ENCODE peak calls at places on chromosomes 2 and 18, in four cellular contexts. One of them, this sample, is unnamed.

GRCh38 chr2:42110287-42110973 is 58.7 kb upstream of the EML4 start:
- DNase-seq in T follicular helper cell: no peak
- DNase-seq in HTR-8/SVneo: no peak
- DNase-seq in NCI-H1092 treated with DMSO at 0.1 percent for 48 hours: no peak
- DNase-seq in this sample: no peak

GRCh38 chr2:232162191-232162590 is 200.7 kb downstream of the DIS3L2 start:
- DNase-seq in T follicular helper cell: no peak
- DNase-seq in HTR-8/SVneo: no peak
- DNase-seq in NCI-H1092 treated with DMSO at 0.1 percent for 48 hours: no peak
- DNase-seq in this sample: no peak

GRCh38 chr2:218959761-218960195 is 312 bp downstream of the CDK5R2 start:
- DNase-seq in T follicular helper cell: no peak
- DNase-seq in HTR-8/SVneo: no peak
- DNase-seq in NCI-H1092 treated with DMSO at 0.1 percent for 48 hours: peak; percentile 41
- DNase-seq in this sample: no peak

GRCh38 chr2:64177315-64177714 is 33.1 kb upstream of the PELI1 start:
- DNase-seq in T follicular helper cell: no peak
- DNase-seq in HTR-8/SVneo: no peak
- DNase-seq in NCI-H1092 treated with DMSO at 0.1 percent for 48 hours: no peak
- DNase-seq in this sample: no peak

GRCh38 chr2:28639092-28639691 is 112.4 kb upstream of the PPP1CB start:
- DNase-seq in T follicular helper cell: no peak
- DNase-seq in HTR-8/SVneo: no peak
- DNase-seq in NCI-H1092 treated with DMSO at 0.1 percent for 48 hours: no peak
- DNase-seq in this sample: no peak

GRCh38 chr2:179939282-179939681 is 67.8 kb downstream of the CWC22 start:
- DNase-seq in T follicular helper cell: no peak
- DNase-seq in HTR-8/SVneo: no peak
- DNase-seq in NCI-H1092 treated with DMSO at 0.1 percent for 48 hours: peak; percentile 0
- DNase-seq in this sample: no peak

GRCh38 chr18:76756491-76757288 is 65.7 kb upstream of the ZNF236 start:
- DNase-seq in T follicular helper cell: no peak
- DNase-seq in HTR-8/SVneo: no peak
- DNase-seq in NCI-H1092 treated with DMSO at 0.1 percent for 48 hours: no peak
- DNase-seq in this sample: no peak

GRCh38 chr2:14451312-14451711 is 181.2 kb upstream of the LRATD1 start:
- DNase-seq in T follicular helper cell: no peak
- DNase-seq in HTR-8/SVneo: no peak
- DNase-seq in NCI-H1092 treated with DMSO at 0.1 percent for 48 hours: peak; percentile 0
- DNase-seq in this sample: no peak

GRCh38 chr2:57490746-57491145 is 555.9 kb upstream of the VRK2 start:
- DNase-seq in T follicular helper cell: no peak
- DNase-seq in HTR-8/SVneo: no peak
- DNase-seq in NCI-H1092 treated with DMSO at 0.1 percent for 48 hours: no peak
- DNase-seq in this sample: no peak

GRCh38 chr2:5834491-5834890 is 142.3 kb downstream of the SOX11 start:
- DNase-seq in T follicular helper cell: no peak
- DNase-seq in HTR-8/SVneo: no peak
- DNase-seq in NCI-H1092 treated with DMSO at 0.1 percent for 48 hours: no peak
- DNase-seq in this sample: no peak

GRCh38 chr2:26144953-26145680 is 27.8 kb upstream of the GAREM2 start:
- DNase-seq in T follicular helper cell: peak; percentile 37
- DNase-seq in HTR-8/SVneo: peak; percentile 74
- DNase-seq in NCI-H1092 treated with DMSO at 0.1 percent for 48 hours: peak; percentile 33
- DNase-seq in this sample: peak; percentile 24

GRCh38 chr2:239157766-239158165 is 243.1 kb downstream of the HDAC4 start:
- DNase-seq in T follicular helper cell: no peak
- DNase-seq in HTR-8/SVneo: no peak
- DNase-seq in NCI-H1092 treated with DMSO at 0.1 percent for 48 hours: no peak
- DNase-seq in this sample: no peak

GRCh38 chr2:202429164-202429980 is 53.2 kb downstream of the BMPR2 start:
- DNase-seq in T follicular helper cell: no peak
- DNase-seq in HTR-8/SVneo: peak; percentile 36
- DNase-seq in NCI-H1092 treated with DMSO at 0.1 percent for 48 hours: no peak
- DNase-seq in this sample: no peak

GRCh38 chr2:191363267-191363666 is 118.1 kb downstream of the MYO1B start:
- DNase-seq in T follicular helper cell: no peak
- DNase-seq in HTR-8/SVneo: no peak
- DNase-seq in NCI-H1092 treated with DMSO at 0.1 percent for 48 hours: no peak
- DNase-seq in this sample: no peak

GRCh38 chr2:33081691-33082090 is 134.9 kb downstream of the LTBP1 start:
- DNase-seq in T follicular helper cell: no peak
- DNase-seq in HTR-8/SVneo: no peak
- DNase-seq in NCI-H1092 treated with DMSO at 0.1 percent for 48 hours: no peak
- DNase-seq in this sample: no peak

GRCh38 chr2:38416296-38417036 is 39.4 kb upstream of the ATL2 start:
- DNase-seq in T follicular helper cell: no peak
- DNase-seq in HTR-8/SVneo: no peak
- DNase-seq in NCI-H1092 treated with DMSO at 0.1 percent for 48 hours: no peak
- DNase-seq in this sample: no peak

GRCh38 chr2:127225186-127225960 is 5.3 kb upstream of the CYP27C1 start:
- DNase-seq in T follicular helper cell: no peak
- DNase-seq in HTR-8/SVneo: no peak
- DNase-seq in NCI-H1092 treated with DMSO at 0.1 percent for 48 hours: no peak
- DNase-seq in this sample: no peak

GRCh38 chr2:20061940-20062339 is 10.5 kb upstream of the LAPTM4A start:
- DNase-seq in T follicular helper cell: no peak
- DNase-seq in HTR-8/SVneo: no peak
- DNase-seq in NCI-H1092 treated with DMSO at 0.1 percent for 48 hours: no peak
- DNase-seq in this sample: no peak

GRCh38 chr2:99543247-99543646 is 53.4 kb upstream of the REV1 start:
- DNase-seq in T follicular helper cell: no peak
- DNase-seq in HTR-8/SVneo: no peak
- DNase-seq in NCI-H1092 treated with DMSO at 0.1 percent for 48 hours: no peak
- DNase-seq in this sample: no peak

GRCh38 chr2:98134138-98134537 is 47.2 kb downstream of the VWA3B start:
- DNase-seq in T follicular helper cell: no peak
- DNase-seq in HTR-8/SVneo: no peak
- DNase-seq in NCI-H1092 treated with DMSO at 0.1 percent for 48 hours: no peak
- DNase-seq in this sample: peak; percentile 26

GRCh38 chr18:13147146-13147545 is 71.4 kb upstream of the LDLRAD4 start:
- DNase-seq in T follicular helper cell: no peak
- DNase-seq in HTR-8/SVneo: no peak
- DNase-seq in NCI-H1092 treated with DMSO at 0.1 percent for 48 hours: peak; percentile 45
- DNase-seq in this sample: no peak

GRCh38 chr18:48300463-48300961 is 108.7 kb downstream of the ZBTB7C start:
- DNase-seq in T follicular helper cell: no peak
- DNase-seq in HTR-8/SVneo: no peak
- DNase-seq in NCI-H1092 treated with DMSO at 0.1 percent for 48 hours: peak; percentile 58
- DNase-seq in this sample: no peak

GRCh38 chr2:237695201-237695780 is 67.9 kb downstream of the LRRFIP1 start:
- DNase-seq in T follicular helper cell: no peak
- DNase-seq in HTR-8/SVneo: peak; percentile 75
- DNase-seq in NCI-H1092 treated with DMSO at 0.1 percent for 48 hours: no peak
- DNase-seq in this sample: no peak

GRCh38 chr2:211364911-211365310 is 808.5 kb downstream of the CPS1 start:
- DNase-seq in T follicular helper cell: no peak
- DNase-seq in HTR-8/SVneo: no peak
- DNase-seq in NCI-H1092 treated with DMSO at 0.1 percent for 48 hours: no peak
- DNase-seq in this sample: no peak

GRCh38 chr18:79317718-79318117 is 78.0 kb upstream of the NFATC1 start:
- DNase-seq in T follicular helper cell: no peak
- DNase-seq in HTR-8/SVneo: no peak
- DNase-seq in NCI-H1092 treated with DMSO at 0.1 percent for 48 hours: peak; percentile 5
- DNase-seq in this sample: no peak

GRCh38 chr18:48021273-48021914 is 90.9 kb upstream of the SMAD2 start:
- DNase-seq in T follicular helper cell: no peak
- DNase-seq in HTR-8/SVneo: no peak
- DNase-seq in NCI-H1092 treated with DMSO at 0.1 percent for 48 hours: no peak
- DNase-seq in this sample: no peak